ENCODE peak calls at places on chromosomes 6 and 20, in five cellular contexts. B is IMR-90, S is neuronal stem cell, R is H1, M is mesenchymal stem cell. X is an unnamed sample.
A peak's percentile ranks its signal among the peaks of the same experiment; 100 is the strongest.

GRCh38 chr6:108760158-108761050 is 87.8 kb upstream of the ARMC2 start:
- DNase-seq in B (peak; percentile 60), S (no peak), R (no peak), M (peak; percentile 74), X (no peak)

GRCh38 chr6:111481836-111482235 is 1.2 kb downstream of the REV3L start:
- DNase-seq in B (peak; percentile 11), S (no peak), R (no peak), M (peak; percentile 59), X (no peak)

GRCh38 chr6:37483917-37484785 is 15.5 kb downstream of the CCDC167 start:
- DNase-seq in B (peak; percentile 29), S (peak; percentile 61), R (peak; percentile 93), M (peak; percentile 41), X (peak; percentile 77)

GRCh38 chr6:17863971-17864754 is 123.3 kb downstream of the KIF13A start:
- DNase-seq in B (peak; percentile 82), S (no peak), R (no peak), M (peak; percentile 77), X (no peak)

GRCh38 chr6:70094156-70094555 is 208.7 kb downstream of the COL9A1 start:
- DNase-seq in B (no peak), S (no peak), R (no peak), M (no peak), X (no peak)

GRCh38 chr6:158628542-158628941 is 16.0 kb downstream of the DYNLT1 start:
- DNase-seq in B (no peak), S (no peak), R (no peak), M (no peak), X (no peak)

GRCh38 chr6:159117541-159117940 is 51.7 kb upstream of the FNDC1 start:
- DNase-seq in B (no peak), S (no peak), R (no peak), M (no peak), X (no peak)

GRCh38 chr6:125699591-125699990 is 49.8 kb upstream of the HEY2 start:
- DNase-seq in B (no peak), S (no peak), R (no peak), M (no peak), X (no peak)

GRCh38 chr6:12314751-12315150 is 24.6 kb downstream of the EDN1 start:
- DNase-seq in B (no peak), S (no peak), R (peak; percentile 16), M (no peak), X (no peak)

GRCh38 chr6:169837529-169838250 is 86.3 kb downstream of the ERMARD start:
- DNase-seq in B (no peak), S (no peak), R (no peak), M (no peak), X (no peak)

GRCh38 chr6:69290116-69290515 is 506.7 kb downstream of the LMBRD1 start:
- DNase-seq in B (no peak), S (no peak), R (no peak), M (no peak), X (no peak)

GRCh38 chr6:156564128-156564806 is 212.9 kb upstream of the ARID1B start:
- DNase-seq in B (peak; percentile 53), S (peak; percentile 61), R (peak; percentile 93), M (peak; percentile 57), X (peak; percentile 79)

GRCh38 chr20:32589256-32589655 is 4.1 kb upstream of the NOL4L start:
- DNase-seq in B (peak; percentile 36), S (no peak), R (no peak), M (no peak), X (no peak)

GRCh38 chr6:13488015-13488895 is 855 bp upstream of the GFOD1 start:
- DNase-seq in B (peak; percentile 40), S (no peak), R (no peak), M (peak; percentile 79), X (peak; percentile 51)

GRCh38 chr6:135033238-135033637 is 21.4 kb downstream of the HBS1L start:
- DNase-seq in B (no peak), S (no peak), R (no peak), M (no peak), X (no peak)

GRCh38 chr20:56624786-56625681 is 4.1 kb upstream of the TFAP2C start:
- DNase-seq in B (no peak), S (no peak), R (peak; percentile 69), M (peak; percentile 1), X (peak; percentile 74)

GRCh38 chr20:3586111-3586510 is 77.1 kb downstream of the GFRA4 start:
- DNase-seq in B (no peak), S (no peak), R (no peak), M (no peak), X (no peak)

GRCh38 chr6:49969588-49969987 is at the start of gene DEFB113:
- DNase-seq in B (no peak), S (no peak), R (no peak), M (no peak), X (no peak)

GRCh38 chr6:13146429-13146828 is 181.9 kb downstream of the TBC1D7 start:
- DNase-seq in B (no peak), S (no peak), R (no peak), M (no peak), X (no peak)

GRCh38 chr20:53079483-53079810 is 107.3 kb downstream of the TSHZ2 start:
- DNase-seq in B (no peak), S (no peak), R (no peak), M (no peak), X (no peak)

GRCh38 chr6:149268768-149269167 is 48.7 kb upstream of the TAB2 start:
- DNase-seq in B (peak; percentile 51), S (no peak), R (no peak), M (no peak), X (no peak)

GRCh38 chr6:32816746-32817204 is at the start of gene HLA-DOB:
- DNase-seq in B (peak; percentile 10), S (no peak), R (no peak), M (peak; percentile 43), X (no peak)

GRCh38 chr20:12311102-12311865 is 393.6 kb downstream of the BTBD3 start:
- DNase-seq in B (no peak), S (no peak), R (no peak), M (no peak), X (no peak)

GRCh38 chr6:16079354-16079753 is 49.5 kb upstream of the MYLIP start:
- DNase-seq in B (no peak), S (no peak), R (no peak), M (no peak), X (no peak)

GRCh38 chr6:15350386-15351083 is 104.7 kb downstream of the JARID2 start:
- DNase-seq in B (no peak), S (no peak), R (no peak), M (no peak), X (no peak)

GRCh38 chr6:148179786-148180185 is 162.9 kb upstream of the SASH1 start:
- DNase-seq in B (peak; percentile 25), S (no peak), R (peak; percentile 57), M (peak; percentile 34), X (no peak)

GRCh38 chr6:17477356-17477755 is 84.0 kb downstream of the CAP2 start:
- DNase-seq in B (no peak), S (no peak), R (no peak), M (no peak), X (no peak)

GRCh38 chr20:46433051-46433450 is 26.6 kb upstream of the ELMO2 start:
- DNase-seq in B (no peak), S (no peak), R (no peak), M (no peak), X (no peak)

GRCh38 chr20:42276718-42277117 is 658.5 kb upstream of the CHD6 start:
- DNase-seq in B (no peak), S (no peak), R (no peak), M (no peak), X (no peak)

GRCh38 chr20:57753332-57754164 is 43.7 kb upstream of the PMEPA1 start:
- DNase-seq in B (no peak), S (no peak), R (no peak), M (no peak), X (no peak)

GRCh38 chr6:6218246-6219085 is 102.0 kb downstream of the F13A1 start:
- DNase-seq in B (no peak), S (no peak), R (no peak), M (peak; percentile 45), X (no peak)

GRCh38 chr20:2101057-2101934 is at the start of gene STK35:
- DNase-seq in B (no peak), S (no peak), R (peak; percentile 80), M (no peak), X (peak; percentile 72)

GRCh38 chr6:44388135-44388487 is 605 bp downstream of the CDC5L start:
- DNase-seq in B (no peak), S (no peak), R (no peak), M (no peak), X (no peak)

GRCh38 chr20:41392871-41393704 is 26.5 kb upstream of the EMILIN3 start:
- DNase-seq in B (no peak), S (no peak), R (no peak), M (no peak), X (no peak)

GRCh38 chr6:66103954-66104353 is 396.9 kb upstream of the EYS start:
- DNase-seq in B (peak; percentile 0), S (no peak), R (no peak), M (peak; percentile 84), X (no peak)

GRCh38 chr20:48620486-48621255 is 207.1 kb downstream of the PREX1 start:
- DNase-seq in B (peak; percentile 52), S (peak; percentile 90), R (peak; percentile 98), M (peak; percentile 78), X (peak; percentile 94)
- H3K14ac ChIP-seq in B (no peak overlapping the region), S (no peak overlapping the region), R (no peak overlapping the region), M (no peak overlapping the region), X (no peak overlapping the region)

DNA sequence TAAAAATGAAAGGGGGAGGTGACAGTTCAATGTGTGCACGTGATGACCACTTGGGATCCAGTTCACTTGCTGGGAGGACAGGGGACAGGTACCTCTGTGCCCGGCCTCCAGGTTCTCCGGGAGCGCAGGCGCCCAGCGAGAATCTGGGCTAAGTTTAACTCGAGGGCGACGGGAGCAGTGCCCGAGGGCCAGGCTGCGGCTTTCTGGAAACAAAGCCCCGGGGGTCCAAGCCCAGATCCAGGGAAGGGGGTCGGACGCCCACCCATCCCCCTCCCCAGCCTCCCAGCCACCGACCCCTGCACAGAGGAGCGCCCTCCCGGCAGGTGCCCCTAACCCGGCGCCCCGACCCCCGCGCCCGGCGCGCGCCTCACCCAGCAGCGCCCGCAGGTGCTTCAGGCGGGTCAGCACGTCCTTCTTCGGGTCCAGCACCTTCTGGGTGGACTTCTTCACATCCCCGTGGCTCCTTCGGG is 405 bp downstream of the RALGAPA2 start:
- DNase-seq in B (no peak), S (no peak), R (no peak), M (no peak), X (no peak)
- H2BK5ac ChIP-seq in B (no peak overlapping the region), S (no peak overlapping the region), R (peak overlapping the region; percentile 31), M (no peak overlapping the region), X (no peak overlapping the region)

GRCh38 chr20:50247196-50248094 is 56.8 kb downstream of the CEBPB start:
- DNase-seq in B (no peak), S (no peak), R (no peak), M (no peak), X (no peak)
- H3K14ac ChIP-seq in B (peak overlapping the region; percentile 73), S (no peak overlapping the region), R (no peak overlapping the region), M (no peak overlapping the region), X (no peak overlapping the region)

DNA sequence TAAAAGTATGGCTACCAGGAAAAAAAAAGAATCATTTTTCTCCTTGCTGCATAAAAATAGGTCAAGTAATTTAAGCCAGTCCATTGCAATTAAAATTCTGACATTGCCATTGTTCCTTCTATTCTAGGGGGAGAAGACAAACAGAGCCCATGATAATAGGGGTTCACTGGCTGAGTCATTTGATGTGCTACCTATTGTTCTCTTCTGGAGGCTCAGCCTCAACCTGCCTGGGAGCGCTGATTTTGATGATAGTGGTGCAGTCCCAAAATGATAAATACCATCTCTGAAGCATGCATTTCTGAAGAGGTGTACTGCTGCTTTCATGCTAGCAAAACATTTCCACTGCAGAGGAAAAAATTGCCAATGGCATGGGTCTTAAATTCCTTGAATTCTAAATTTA is 5.8 kb downstream of the CITED2 start:
- DNase-seq in B (no peak), S (peak; percentile 58), R (no peak), M (no peak), X (no peak)
- H2BK5ac ChIP-seq in B (no peak overlapping the region), S (no peak overlapping the region), R (peak overlapping the region; percentile 48), M (peak overlapping the region; percentile 66), X (no peak overlapping the region)